ENCODE peak calls at places on chromosomes 16 and 17, in six cellular contexts. M is K562, A is SK-N-SH, F is HepG2, T is GM12878, N is H1. U is an unnamed sample.

GRCh38 chr17:80544655-80545498 is at the start of gene RPTOR:
- DNase-seq in M (peak; percentile 95), T (peak; percentile 75), A (peak; percentile 98), N (peak; percentile 70), F (peak; percentile 86), U (peak; percentile 77)

GRCh38 chr16:81695431-81695890 is 83.6 kb upstream of the PLCG2 start:
- DNase-seq in F (no peak), N (no peak), T (no peak), M (no peak), A (no peak), U (no peak)

GRCh38 chr17:8005951-8006730 is 3.7 kb downstream of the GUCY2D start:
- DNase-seq in M (no peak), T (no peak), A (peak; percentile 57), N (no peak), F (no peak), U (no peak)

GRCh38 chr17:79935845-79936470 is 96.7 kb upstream of the CBX4 start:
- DNase-seq in A (no peak), F (no peak), M (no peak), N (no peak), T (no peak), U (no peak)

GRCh38 chr16:65547799-65548446 is 426.1 kb upstream of the CDH11 start:
- DNase-seq in N (no peak), A (peak; percentile 21), F (no peak), M (no peak), T (no peak), U (no peak)

GRCh38 chr17:6831662-6832263 is at the start of gene TEKT1:
- DNase-seq in F (peak; percentile 77), N (peak; percentile 54), A (peak; percentile 45), M (no peak), T (no peak), U (peak; percentile 38)

GRCh38 chr16:53022374-53022773 is 30.3 kb downstream of the CHD9NB start:
- DNase-seq in M (peak; percentile 68), T (no peak), F (peak; percentile 63), N (no peak), A (peak; percentile 70), U (peak; percentile 21)

GRCh38 chr17:1779571-1780074 is 17.8 kb downstream of the SERPINF1 start:
- DNase-seq in M (no peak), N (no peak), A (peak; percentile 44), F (no peak), T (no peak), U (no peak)

GRCh38 chr17:42414782-42415409 is 8.2 kb downstream of the CAVIN1 start:
- DNase-seq in T (no peak), A (no peak), M (no peak), N (no peak), F (no peak), U (peak; percentile 70)

GRCh38 chr16:59865071-59865671 is 1131.1 kb upstream of the GOT2 start:
- DNase-seq in T (no peak), F (no peak), M (no peak), A (no peak), N (no peak), U (no peak)

GRCh38 chr17:18190629-18191028 is 7.0 kb downstream of the ALKBH5 start:
- DNase-seq in M (no peak), T (no peak), A (no peak), F (no peak), N (no peak), U (no peak)

GRCh38 chr17:18187816-18188761 is 4.5 kb downstream of the ALKBH5 start:
- DNase-seq in A (peak; percentile 76), F (no peak), M (no peak), T (no peak), N (no peak), U (no peak)

GRCh38 chr17:18191967-18192366 is 8.3 kb downstream of the ALKBH5 start:
- DNase-seq in A (peak; percentile 59), M (no peak), T (no peak), N (no peak), F (no peak), U (no peak)

GRCh38 chr17:18194394-18194793 is 10.8 kb downstream of the ALKBH5 start:
- DNase-seq in A (no peak), N (no peak), F (no peak), T (no peak), M (no peak), U (no peak)

DNA sequence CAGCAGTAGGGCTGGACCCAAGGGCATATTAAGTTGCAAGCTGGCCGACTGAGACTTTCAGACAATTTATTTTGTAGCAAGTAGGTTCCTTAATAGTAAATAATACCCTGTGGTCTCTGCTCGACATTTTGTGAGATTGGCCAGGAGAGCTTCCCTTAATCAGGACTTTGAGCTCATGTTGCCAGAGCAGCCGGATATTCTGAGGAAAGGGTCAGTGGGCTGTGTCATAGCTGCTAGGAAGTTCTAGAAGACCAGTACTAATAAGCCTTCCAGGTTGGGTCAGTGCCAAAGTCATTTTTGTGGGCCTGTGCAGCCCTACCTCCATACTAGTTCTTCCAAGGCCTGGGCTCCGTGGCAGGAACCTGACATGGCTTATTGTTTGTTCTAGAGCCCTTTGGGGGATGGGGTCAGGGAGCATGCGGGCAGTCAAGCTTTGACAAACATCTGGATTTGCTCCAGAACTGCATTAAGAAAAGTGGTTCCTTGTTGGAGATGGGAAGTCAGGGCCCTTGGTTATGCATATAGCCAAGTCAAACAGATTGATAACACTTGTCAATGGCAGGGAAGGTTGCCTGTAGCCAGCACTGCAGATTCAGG is 7.5 kb downstream of the ALKBH5 start:
- DNase-seq in A (no peak), N (no peak), F (peak; percentile 74), T (no peak), M (no peak), U (no peak)
- TF ChIP-seq GABPA in A (no peak), N (no peak), F (no peak), T (no peak), M (no peak), U (no peak)

DNA sequence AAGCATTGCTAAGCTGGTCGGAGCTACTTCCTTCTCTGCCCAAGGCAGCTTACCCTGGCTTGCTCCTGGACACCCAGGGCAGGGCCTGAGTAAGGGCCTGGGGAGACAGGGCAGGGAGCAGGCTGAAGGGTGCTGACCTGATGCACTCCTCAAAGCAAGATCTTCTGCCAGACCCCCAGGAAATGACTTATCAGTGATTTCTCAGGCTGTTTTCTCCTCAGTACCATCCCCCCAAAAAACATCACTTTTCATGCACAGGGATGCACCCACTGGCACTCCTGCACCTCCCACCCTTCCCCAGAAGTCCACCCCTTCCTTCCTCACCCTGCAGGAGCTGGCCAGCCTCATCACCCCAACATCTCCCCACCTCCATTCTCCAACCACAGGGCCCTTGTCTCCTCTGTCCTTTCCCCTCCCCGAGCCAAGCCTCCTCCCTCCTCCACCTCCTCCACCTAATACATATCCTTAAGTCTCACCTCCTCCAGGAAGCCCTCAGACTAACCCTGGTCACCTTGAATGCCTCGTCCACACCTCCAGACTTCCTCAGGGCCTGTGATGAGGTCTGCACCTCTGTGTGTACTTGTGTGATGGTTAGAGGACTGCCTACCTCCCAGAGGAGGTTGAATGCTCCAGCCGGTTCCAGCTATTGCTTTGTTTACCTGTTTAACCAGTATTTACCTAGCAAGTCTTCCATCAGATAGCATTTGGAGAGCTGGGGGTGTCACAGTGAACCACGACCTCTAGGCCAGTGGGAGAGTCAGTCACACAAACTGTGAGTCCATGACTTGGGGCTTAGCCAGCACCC is 1.1 kb upstream of the HBA1 start:
- DNase-seq in M (peak; percentile 51), A (peak; percentile 38), F (no peak), N (no peak), T (no peak), U (no peak)
- H3K4me3 ChIP-seq in M (no peak overlapping the region), A (no peak overlapping the region), F (no peak overlapping the region), N (no peak overlapping the region), T (no peak overlapping the region), U (no peak overlapping the region)

GRCh38 chr17:60647705-60648104 is 29.9 kb upstream of the BCAS3 start:
- DNase-seq in N (no peak), F (no peak), M (no peak), A (no peak), T (no peak), U (no peak)

GRCh38 chr17:60656499-60656898 is 21.2 kb upstream of the BCAS3 start:
- DNase-seq in T (no peak), M (peak; percentile 51), N (no peak), A (no peak), F (no peak), U (no peak)

GRCh38 chr17:60646701-60647100 is 30.9 kb upstream of the BCAS3 start:
- DNase-seq in F (no peak), A (no peak), N (no peak), T (no peak), M (no peak), U (no peak)

GRCh38 chr17:60653569-60653968 is 24.1 kb upstream of the BCAS3 start:
- DNase-seq in A (no peak), T (no peak), F (no peak), N (no peak), M (no peak), U (no peak)

DNA sequence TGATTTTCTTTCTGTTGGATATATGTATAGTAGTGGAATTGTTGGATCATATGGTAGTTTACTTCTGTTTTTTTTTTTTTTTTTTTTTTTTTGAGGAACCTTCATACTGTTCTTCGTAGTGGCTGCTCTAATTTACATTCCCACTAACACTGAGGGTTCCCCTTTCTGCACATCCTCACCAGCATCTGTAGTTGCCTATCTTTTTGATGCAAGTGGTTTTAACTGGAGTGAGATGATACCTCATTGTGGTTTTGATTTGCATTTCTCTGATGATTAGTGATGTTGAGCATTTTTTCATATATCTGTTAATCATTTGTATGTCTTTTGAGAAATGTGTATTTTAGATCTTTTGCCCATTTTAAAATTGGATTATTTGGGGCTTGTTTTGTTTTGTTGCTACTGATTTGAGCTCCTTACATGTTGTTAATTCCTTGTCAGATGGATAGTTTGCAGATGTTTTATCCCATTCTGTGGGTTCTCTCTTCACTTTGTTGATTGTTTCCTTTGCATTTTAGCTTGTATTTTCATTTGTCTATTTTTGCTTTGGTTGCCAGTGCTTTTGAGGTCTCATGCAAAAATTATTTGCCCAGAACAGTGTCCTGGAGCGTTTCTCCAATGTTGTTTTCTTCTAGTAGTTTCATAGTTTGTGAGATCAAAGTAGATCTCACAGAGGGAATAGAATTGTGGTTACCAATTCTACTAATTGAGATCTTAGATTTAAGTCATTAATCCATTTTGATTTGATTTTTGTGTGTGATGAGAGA is 25.0 kb upstream of the BCAS3 start:
- DNase-seq in A (no peak), M (no peak), N (no peak), F (no peak), T (peak; percentile 52), U (peak; percentile 54)
- TF ChIP-seq GABPA in A (no peak), M (no peak), N (no peak), F (no peak), T (no peak), U (no peak)

DNA sequence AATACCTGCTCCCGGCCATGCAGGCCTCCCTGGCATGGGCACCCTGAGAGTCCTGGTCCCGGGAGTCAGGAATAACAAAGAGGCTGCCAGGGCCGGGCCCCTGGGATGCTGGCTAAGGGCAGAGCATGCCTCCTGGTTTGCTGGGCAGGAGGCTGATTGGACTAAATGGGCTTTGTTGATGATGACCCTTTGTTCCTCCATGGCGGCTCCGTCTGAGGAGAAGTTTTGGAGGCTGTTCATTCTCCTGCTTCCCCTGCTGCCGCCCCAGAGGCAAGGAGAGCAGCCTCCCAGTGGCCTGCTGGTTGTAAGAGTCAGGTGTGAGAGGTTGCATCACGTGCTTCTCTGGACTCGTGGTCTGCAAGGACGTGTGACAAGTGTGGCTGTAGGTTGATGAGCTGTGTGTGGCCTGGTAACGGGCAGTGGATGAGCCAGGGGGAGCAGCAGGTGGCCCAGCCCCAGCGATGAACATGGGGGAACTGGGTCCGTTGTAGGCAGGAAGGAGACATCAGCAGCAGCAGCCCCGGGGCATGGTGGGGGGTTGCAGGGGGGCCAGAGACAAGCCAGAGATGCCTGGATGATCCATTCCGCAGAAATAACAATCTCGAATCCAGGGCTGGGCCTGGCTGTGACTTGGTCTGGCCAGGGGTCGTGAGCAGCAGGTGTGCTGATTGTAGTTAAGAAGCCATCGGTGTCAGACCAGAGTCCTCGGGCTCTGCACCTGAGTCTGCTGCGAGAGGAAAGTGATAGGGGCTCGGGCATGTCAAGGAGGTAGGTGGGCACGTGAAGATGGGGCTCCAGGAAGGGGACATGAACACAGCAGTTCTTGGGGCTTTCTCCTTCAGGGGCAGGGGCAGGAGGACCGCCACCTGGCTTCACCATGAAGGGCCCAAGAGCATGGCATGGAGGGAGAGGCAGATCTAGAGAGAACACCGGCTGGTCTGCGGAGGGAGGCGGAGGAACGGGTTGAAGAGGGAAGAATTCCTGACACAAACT is 101.4 kb downstream of the TNFRSF13B start:
- DNase-seq in N (no peak), F (no peak), A (no peak), M (no peak), T (no peak), U (no peak)
- H3K4me3 ChIP-seq in N (no peak overlapping the region), F (no peak overlapping the region), A (no peak overlapping the region), M (no peak overlapping the region), T (no peak overlapping the region), U (no peak overlapping the region)

U was measured in HL-60.